ENCODE peak calls at places on chromosome 10, in six cellular contexts. M, E, J, B, R and O are unnamed samples.

GRCh38 chr10:112471878-112472487 is 25.0 kb downstream of the VTI1A start:
- DNase-seq in M (peak; percentile 55), B (peak; percentile 52), E (peak; percentile 26), J (peak; percentile 25), R (peak; percentile 66), O (peak; percentile 70)

GRCh38 chr10:3908183-3908582 is 123.2 kb upstream of the KLF6 start:
- DNase-seq in R (no peak), J (no peak), E (no peak), M (no peak), B (no peak), O (no peak)

GRCh38 chr10:59047180-59047579 is 129.3 kb upstream of the PHYHIPL start:
- DNase-seq in R (no peak), J (no peak), E (no peak), B (no peak), M (no peak), O (no peak)

GRCh38 chr10:28661035-28661434 is 16.3 kb upstream of the BAMBI start:
- DNase-seq in M (no peak), R (no peak), E (no peak), J (no peak), B (no peak), O (no peak)

GRCh38 chr10:94420998-94421397 is 18.7 kb downstream of the TBC1D12 start:
- DNase-seq in J (no peak), R (no peak), M (no peak), B (no peak), E (no peak), O (no peak)

GRCh38 chr10:24415455-24416169 is 206.7 kb downstream of the KIAA1217 start:
- DNase-seq in R (no peak), M (no peak), E (no peak), J (no peak), B (no peak), O (no peak)

GRCh38 chr10:69662173-69662685 is 32.2 kb downstream of the FAM241B start:
- DNase-seq in M (no peak), E (no peak), B (no peak), J (no peak), R (no peak), O (no peak)

GRCh38 chr10:1102836-1103235 is 46.7 kb downstream of the WDR37 start:
- DNase-seq in M (no peak), E (no peak), B (no peak), R (no peak), J (no peak), O (no peak)

GRCh38 chr10:649798-650690 is 39.4 kb downstream of the DIP2C start:
- DNase-seq in J (no peak), M (peak; percentile 46), E (no peak), R (no peak), B (peak; percentile 93), O (no peak)

GRCh38 chr10:75202321-75203096 is 8.1 kb upstream of the VDAC2 start:
- DNase-seq in E (no peak), J (no peak), R (no peak), B (peak; percentile 41), M (peak; percentile 40), O (no peak)

GRCh38 chr10:106513328-106513727 is 651.2 kb downstream of the SORCS1 start:
- DNase-seq in J (no peak), E (no peak), M (no peak), B (peak; percentile 1), R (no peak), O (no peak)

GRCh38 chr10:70981936-70982335 is 93.6 kb upstream of the PCBD1 start:
- DNase-seq in B (no peak), E (no peak), R (no peak), M (no peak), J (no peak), O (no peak)

GRCh38 chr10:61629594-61629993 is 33.1 kb upstream of the CABCOCO1 start:
- DNase-seq in J (no peak), B (no peak), E (no peak), R (no peak), M (no peak), O (no peak)

GRCh38 chr10:102658802-102659201 is 14.5 kb downstream of the TRIM8 start:
- DNase-seq in M (no peak), E (no peak), B (no peak), R (no peak), J (no peak), O (no peak)

GRCh38 chr10:102660891-102661613 is 16.8 kb downstream of the TRIM8 start:
- DNase-seq in R (no peak), E (peak; percentile 71), B (peak; percentile 72), M (no peak), J (no peak), O (peak; percentile 75)

GRCh38 chr10:102657451-102657850 is 13.2 kb downstream of the TRIM8 start:
- DNase-seq in J (no peak), R (no peak), M (no peak), B (no peak), E (no peak), O (no peak)

GRCh38 chr10:102657984-102658724 is 13.9 kb downstream of the TRIM8 start:
- DNase-seq in J (no peak), E (no peak), R (peak; percentile 65), B (no peak), M (no peak), O (no peak)

GRCh38 chr10:102661614-102662133 is 17.4 kb downstream of the TRIM8 start:
- DNase-seq in B (no peak), E (no peak), R (no peak), J (no peak), M (no peak), O (no peak)
- TF ChIP-seq MAX in B (no peak), E (no peak), R (no peak), J (peak; percentile 2), M (no peak), O (no peak)

GRCh38 chr10:31358688-31359330 is 39.8 kb downstream of the ZEB1 start:
- DNase-seq in R (no peak), B (no peak), E (no peak), J (no peak), M (no peak), O (no peak)

GRCh38 chr10:31347705-31348104 is 28.7 kb downstream of the ZEB1 start:
- DNase-seq in R (no peak), B (no peak), E (no peak), J (no peak), M (no peak), O (no peak)

GRCh38 chr10:31350891-31351290 is 31.9 kb downstream of the ZEB1 start:
- DNase-seq in B (no peak), M (no peak), R (no peak), J (no peak), E (no peak), O (no peak)

GRCh38 chr10:31352436-31353226 is 33.6 kb downstream of the ZEB1 start:
- DNase-seq in R (no peak), M (no peak), E (no peak), J (no peak), B (no peak), O (no peak)

DNA sequence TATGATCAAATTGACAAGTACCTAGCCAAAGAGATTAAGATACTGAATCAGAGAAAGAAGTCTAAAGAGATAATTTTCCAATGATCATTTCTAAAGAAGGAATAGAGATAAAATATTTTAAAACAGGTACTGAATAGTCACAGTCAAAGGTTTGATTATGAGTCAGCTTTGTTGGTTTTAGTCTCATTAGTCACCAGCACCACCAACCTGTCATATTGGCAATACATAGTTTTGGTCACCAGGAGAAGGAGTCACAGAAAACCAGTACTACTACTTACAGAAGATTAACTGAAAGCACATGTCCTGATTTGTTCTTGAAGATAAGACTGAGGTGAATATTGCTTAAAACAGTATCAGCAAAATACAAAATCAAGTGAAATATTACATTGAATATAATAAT is 34.6 kb downstream of the ZEB1 start:
- DNase-seq in J (peak; percentile 73), E (no peak), M (peak; percentile 43), R (peak; percentile 66), B (peak; percentile 46), O (peak; percentile 57)
- TF ChIP-seq MYC in J (no peak), E (no peak), M (no peak), R (no peak), B (no peak), O (no peak)

GRCh38 chr10:30687698-30688213 is 58.2 kb upstream of the LYZL2 start:
- DNase-seq in E (peak; percentile 71), J (no peak), R (peak; percentile 82), M (peak; percentile 79), B (peak; percentile 40), O (peak; percentile 72)
- TF ChIP-seq CTCF in E (peak; percentile 93), J (peak; percentile 88), R (peak; percentile 92), M (peak; percentile 88), B (peak; percentile 77), O (peak; percentile 70)

DNA sequence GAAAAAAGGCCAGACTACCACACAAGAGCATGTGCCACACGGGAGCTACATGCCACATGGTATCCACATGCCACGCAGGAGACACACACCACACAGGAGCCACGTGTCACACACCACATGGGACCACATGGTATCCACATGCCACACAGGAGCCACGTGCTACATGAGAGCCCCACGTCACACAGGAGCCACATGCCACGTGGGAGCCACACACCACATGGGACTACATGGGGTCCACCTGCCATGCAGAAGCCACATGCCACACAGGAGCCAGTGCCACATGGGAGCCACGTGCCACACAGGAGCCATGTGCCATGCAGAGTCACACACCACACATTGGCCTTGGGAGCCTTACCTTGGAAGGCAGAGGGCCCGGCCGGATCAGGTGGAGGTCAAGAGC is 244.4 kb upstream of the PPP2R2D start:
- DNase-seq in B (no peak), J (no peak), M (no peak), E (no peak), R (no peak), O (no peak)
- TF ChIP-seq MAX in B (no peak), J (no peak), M (no peak), E (peak; percentile 58), R (peak; percentile 66), O (peak; percentile 84)

GRCh38 chr10:132660385-132660784 is 122.8 kb downstream of the INPP5A start:
- DNase-seq in E (no peak), B (no peak), R (no peak), J (no peak), M (no peak), O (no peak)

GRCh38 chr10:132663666-132664365 is 122.1 kb downstream of the NKX6-2 start:
- DNase-seq in R (no peak), M (no peak), B (no peak), E (no peak), J (no peak), O (peak; percentile 40)

GRCh38 chr10:132664883-132665282 is 121.1 kb downstream of the NKX6-2 start:
- DNase-seq in R (no peak), J (no peak), M (no peak), B (no peak), E (no peak), O (no peak)

GRCh38 chr10:132664407-132664806 is 121.5 kb downstream of the NKX6-2 start:
- DNase-seq in E (no peak), B (no peak), R (no peak), M (no peak), J (no peak), O (peak; percentile 24)

DNA sequence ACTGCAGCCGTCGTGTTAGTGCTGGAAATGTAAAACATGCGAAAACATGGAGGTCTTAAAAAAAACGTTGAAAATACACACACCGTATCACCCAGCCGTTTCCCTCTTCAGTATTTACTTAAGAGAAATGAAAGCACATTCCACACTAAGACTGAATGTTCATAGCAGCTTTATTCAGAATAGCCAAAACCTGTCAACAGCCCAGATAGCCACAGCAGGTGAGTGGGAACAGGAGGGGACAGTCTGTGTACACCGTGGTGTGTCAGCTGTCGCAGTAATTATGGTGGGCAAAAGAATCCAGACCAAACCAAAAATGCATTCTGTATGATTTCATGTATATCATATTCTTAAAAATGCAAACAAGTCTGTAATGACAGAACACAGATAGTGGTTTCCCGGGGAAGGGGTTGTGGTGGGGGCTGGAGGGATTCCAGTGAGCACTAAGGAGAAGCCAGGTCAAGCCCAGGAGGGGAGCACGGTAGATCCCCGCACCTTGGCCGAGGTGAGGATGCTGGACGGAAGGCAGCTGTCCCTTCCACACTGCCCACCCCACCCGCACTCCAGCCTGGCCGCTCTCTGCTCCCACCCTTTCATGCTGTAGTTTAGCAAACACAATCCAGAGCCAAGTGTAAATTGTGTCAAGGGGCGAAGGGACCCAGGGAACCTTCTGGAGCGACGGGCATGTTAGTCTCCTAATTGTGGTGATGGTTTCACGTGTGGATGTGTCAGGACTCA is 123.6 kb downstream of the NKX6-2 start:
- DNase-seq in R (no peak), E (no peak), J (no peak), B (no peak), M (no peak), O (no peak)
- TF ChIP-seq MYC in R (no peak), E (no peak), J (no peak), B (no peak), M (no peak), O (no peak)